ENCODE peak calls at places on chromosomes 11 and 22, in ten cellular contexts. H is tibial artery, G is AG09309, A is GM23338, V is lower lobe of right lung, B is AG04449, M is ovary, Q is NB4, L is LNCaP clone FGC, W is A549. C is an unnamed sample.
A peak's percentile ranks its signal among the peaks of the same experiment; 100 is the strongest.

GRCh38 chr11:111454561-111455192 is 57.5 kb downstream of the BTG4 start:
- DNase-seq in L (no peak), B (peak; percentile 5), H (no peak), G (no peak), W (peak; percentile 59), V (no peak), Q (peak; percentile 70), A (peak; percentile 88), M (no peak), C (peak; percentile 58)

GRCh38 chr11:68773521-68774187 is 22.3 kb upstream of the TESMIN start:
- DNase-seq in H (no peak), M (no peak), B (no peak), A (no peak), W (no peak), Q (no peak), G (no peak), L (no peak), V (no peak), C (no peak)

GRCh38 chr11:27370374-27370773 is 7.4 kb upstream of the CCDC34 start:
- DNase-seq in W (no peak), B (no peak), H (no peak), L (no peak), A (peak; percentile 31), Q (no peak), M (no peak), G (no peak), V (no peak), C (no peak)

GRCh38 chr22:42743501-42743991 is 22.9 kb upstream of the A4GALT start:
- DNase-seq in A (peak; percentile 48), M (peak; percentile 57), H (peak; percentile 89), Q (no peak), V (peak; percentile 55), L (no peak), W (no peak), G (peak; percentile 69), B (no peak), C (no peak)

GRCh38 chr11:116062526-116063171 is 558.4 kb upstream of the CADM1 start:
- DNase-seq in Q (no peak), M (no peak), L (peak; percentile 10), G (no peak), B (no peak), A (no peak), H (no peak), V (no peak), W (no peak), C (no peak)

GRCh38 chr11:78929092-78929905 is 354.6 kb upstream of the NARS2 start:
- DNase-seq in B (no peak), V (no peak), A (peak; percentile 95), Q (no peak), M (no peak), H (no peak), W (no peak), G (no peak), L (no peak), C (no peak)

GRCh38 chr11:17798253-17798652 is 63.7 kb downstream of the KCNC1 start:
- DNase-seq in H (no peak), V (no peak), A (no peak), B (no peak), W (no peak), L (no peak), G (no peak), M (no peak), Q (no peak), C (no peak)

GRCh38 chr11:7651140-7651551 is 22.2 kb downstream of the CYB5R2 start:
- DNase-seq in M (no peak), W (no peak), B (no peak), L (no peak), V (no peak), Q (peak; percentile 69), A (no peak), H (no peak), G (no peak), C (no peak)

GRCh38 chr11:66868726-66869291 is 11.9 kb downstream of the LRFN4 start:
- DNase-seq in V (peak; percentile 85), H (no peak), L (no peak), B (no peak), W (peak; percentile 89), A (peak; percentile 94), M (no peak), G (no peak), Q (peak; percentile 71), C (no peak)

GRCh38 chr11:82883853-82884252 is 16.4 kb downstream of the PRCP start:
- DNase-seq in M (no peak), H (no peak), W (no peak), Q (no peak), G (no peak), L (no peak), A (no peak), B (no peak), V (no peak), C (no peak)

GRCh38 chr11:66593303-66593635 is 284 bp downstream of the CCS start:
- DNase-seq in H (no peak), G (no peak), L (no peak), M (peak; percentile 28), B (no peak), V (no peak), Q (no peak), W (no peak), A (peak; percentile 8), C (peak; percentile 5)

DNA sequence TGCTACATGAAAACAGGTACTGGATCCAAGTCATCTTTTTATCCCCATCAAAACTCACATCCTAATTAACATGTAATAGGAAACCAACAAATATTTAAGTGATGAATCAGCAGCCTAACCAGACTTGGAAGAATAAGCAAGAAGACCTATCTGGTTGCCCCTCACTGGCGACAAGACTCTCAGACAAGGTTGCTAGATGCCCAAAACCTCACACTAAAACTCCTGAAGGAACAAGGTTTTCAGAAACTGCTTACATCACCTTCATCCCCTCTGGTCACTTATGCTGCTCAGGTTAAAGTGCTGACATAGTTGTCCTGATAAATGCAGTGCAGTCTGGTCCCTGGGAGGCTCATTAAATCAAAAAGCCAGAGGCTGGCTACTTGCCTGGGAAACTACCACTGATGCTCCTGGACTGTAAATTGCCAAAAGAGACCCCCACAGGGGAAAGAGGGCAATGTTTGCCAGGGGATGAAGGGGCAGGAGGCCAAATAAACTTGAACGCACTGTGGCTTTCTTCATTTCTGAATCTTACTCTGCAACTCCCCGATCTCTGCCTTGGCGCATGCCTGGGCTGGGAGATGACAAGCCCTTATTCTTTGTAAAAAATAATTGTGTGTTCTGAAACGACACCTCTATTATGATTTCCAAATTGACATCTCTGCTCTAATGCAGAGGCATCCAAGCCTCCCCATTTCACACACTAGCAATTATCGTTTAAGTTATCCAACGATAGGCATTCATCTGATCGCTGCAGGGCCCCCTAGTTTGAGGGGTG is 72.7 kb downstream of the AMBRA1 start:
- DNase-seq in M (no peak), W (no peak), L (no peak), H (no peak), Q (no peak), G (no peak), B (peak; percentile 36), V (no peak), A (peak; percentile 34), C (no peak)
- TF ChIP-seq CTCF in M (no peak), W (no peak), L (no peak), H (no peak), Q (no peak), G (no peak), B (no peak), V (no peak), A (no peak), C (no peak)

GRCh38 chr11:62880803-62881578 is at the start of gene SLC3A2:
- DNase-seq in W (peak; percentile 86), A (peak; percentile 91), H (peak; percentile 81), G (peak; percentile 50), V (peak; percentile 93), M (peak; percentile 89), L (peak; percentile 69), B (no peak), Q (peak; percentile 94), C (peak; percentile 77)

GRCh38 chr11:62883677-62884076 is 3.0 kb downstream of the SLC3A2 start:
- DNase-seq in L (no peak), Q (no peak), G (no peak), V (no peak), W (no peak), A (no peak), H (no peak), B (no peak), M (no peak), C (no peak)

GRCh38 chr11:62882428-62882742 is 1.7 kb downstream of the SLC3A2 start:
- DNase-seq in H (no peak), B (no peak), V (no peak), Q (no peak), W (no peak), M (no peak), G (no peak), L (no peak), A (no peak), C (no peak)

GRCh38 chr11:62881579-62882427 is 1.1 kb downstream of the SLC3A2 start:
- DNase-seq in H (peak; percentile 98), M (peak; percentile 97), B (peak; percentile 87), G (peak; percentile 91), L (peak; percentile 89), V (peak; percentile 95), A (peak; percentile 96), Q (peak; percentile 99), W (peak; percentile 97), C (peak; percentile 76)

DNA sequence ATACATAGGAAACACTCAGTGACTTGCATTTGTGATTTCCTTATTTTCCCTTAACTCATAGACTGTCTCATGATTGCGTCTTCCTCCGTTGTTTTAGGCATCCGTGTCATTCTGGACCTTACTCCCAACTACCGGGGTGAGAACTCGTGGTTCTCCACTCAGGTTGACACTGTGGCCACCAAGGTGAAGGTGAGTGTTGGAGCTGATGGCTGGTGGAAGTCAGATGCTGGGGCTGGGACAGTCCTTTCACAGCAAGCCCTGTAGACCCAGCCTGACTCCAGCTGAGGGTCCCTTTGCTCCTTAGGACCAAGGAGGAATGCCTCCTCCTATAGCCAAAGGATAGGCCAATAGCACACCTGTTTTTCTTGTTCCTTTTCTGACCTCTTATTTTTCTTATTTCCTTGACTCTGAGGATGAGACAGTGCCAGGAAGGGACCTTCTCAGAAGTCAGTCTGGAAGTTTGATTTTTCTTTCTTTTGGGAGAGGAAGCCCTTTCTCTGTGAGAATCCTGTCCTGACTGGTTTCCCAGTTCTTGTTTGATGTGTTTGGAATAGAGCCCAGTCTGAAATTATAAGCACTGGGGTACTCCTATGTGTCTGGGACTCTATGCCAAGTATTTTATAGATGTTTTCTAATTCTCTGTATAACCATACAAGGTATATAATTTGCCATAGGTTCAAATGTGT is 2.3 kb downstream of the SLC3A2 start:
- DNase-seq in L (peak; percentile 83), Q (no peak), V (no peak), G (no peak), H (no peak), M (no peak), B (no peak), W (no peak), A (no peak), C (no peak)
- TF ChIP-seq CTCF in L (no peak), Q (no peak), V (no peak), G (no peak), H (no peak), M (no peak), B (no peak), W (no peak), A (no peak), C (no peak)

GRCh38 chr11:73178092-73178539 is 36.0 kb upstream of the FCHSD2 start:
- DNase-seq in V (peak; percentile 89), B (peak; percentile 36), G (peak; percentile 64), M (peak; percentile 89), W (peak; percentile 91), A (peak; percentile 89), Q (peak; percentile 89), L (no peak), H (peak; percentile 85), C (peak; percentile 61)
- TF ChIP-seq CTCF in V (peak; percentile 87), B (peak; percentile 85), G (peak; percentile 82), M (peak; percentile 66), W (peak; percentile 84), A (peak; percentile 97), Q (peak; percentile 90), L (peak; percentile 88), H (peak; percentile 97), C (peak; percentile 71)

GRCh38 chr22:44003776-44004460 is 20.2 kb upstream of the PARVB start:
- DNase-seq in B (no peak), M (no peak), A (peak; percentile 70), H (no peak), V (peak; percentile 15), L (no peak), Q (no peak), W (no peak), G (no peak), C (no peak)
- TF ChIP-seq CTCF in B (peak; percentile 10), M (no peak), A (peak; percentile 59), H (no peak), V (no peak), L (no peak), Q (no peak), W (no peak), G (no peak), C (peak; percentile 14)

C was measured in neural crest cell.